ENCODE peak calls at places on chromosome 21, in ten cellular contexts. Y is activated naive CD4-positive, alpha-beta T cell; I is nephron progenitor cell; B is right atrium auricular region; V is uterus; L is HS-5; H is left cardiac atrium; W is GF-D8; F is naive B cell; T is prostate gland. E is an unnamed sample.

GRCh38 chr21:25402134-25402957 is 204.9 kb downstream of the MRPL39 start:
- DNase-seq in W (peak; percentile 41), I (no peak), F (no peak), H (no peak), B (no peak), L (no peak), T (no peak), Y (no peak), V (no peak), E (no peak)

GRCh38 chr21:34734696-34735095 is 65.9 kb downstream of the CLIC6 start:
- DNase-seq in W (no peak), F (no peak), Y (no peak), V (no peak), T (peak; percentile 75), B (no peak), I (no peak), L (no peak), H (no peak), E (no peak)

GRCh38 chr21:41622831-41623548 is 115.0 kb upstream of the TMPRSS2 start:
- DNase-seq in F (no peak), B (no peak), Y (no peak), H (peak; percentile 16), V (no peak), I (no peak), T (no peak), W (no peak), L (no peak), E (no peak)

GRCh38 chr21:37564924-37565529 is 198.5 kb downstream of the DYRK1A start:
- DNase-seq in T (no peak), B (no peak), L (no peak), Y (no peak), H (no peak), I (no peak), F (no peak), W (no peak), V (no peak), E (peak; percentile 71)

GRCh38 chr21:34695434-34695833 is 26.6 kb downstream of the CLIC6 start:
- DNase-seq in T (no peak), H (no peak), V (no peak), I (no peak), B (no peak), L (no peak), F (no peak), W (no peak), Y (no peak), E (no peak)

GRCh38 chr21:35352066-35352770 is 303.1 kb upstream of the RUNX1 start:
- DNase-seq in F (no peak), B (no peak), H (no peak), W (no peak), Y (no peak), T (no peak), I (no peak), V (no peak), L (no peak), E (no peak)

GRCh38 chr21:44920694-44921604 is at the start of gene ITGB2:
- DNase-seq in H (peak; percentile 63), V (no peak), W (peak; percentile 93), I (no peak), Y (no peak), L (no peak), F (peak; percentile 85), B (no peak), T (no peak), E (no peak)

GRCh38 chr21:37535130-37535529 is 168.6 kb downstream of the DYRK1A start:
- DNase-seq in W (no peak), V (no peak), F (no peak), I (no peak), B (no peak), H (no peak), Y (no peak), T (no peak), L (no peak), E (no peak)

GRCh38 chr21:32482565-32483292 is 70.2 kb downstream of the EVA1C start:
- DNase-seq in I (no peak), W (no peak), F (no peak), L (no peak), V (no peak), T (no peak), Y (no peak), H (no peak), B (no peak), E (no peak)

GRCh38 chr21:45525910-45526306 is 16.3 kb downstream of the SLC19A1 start:
- DNase-seq in B (no peak), F (no peak), T (no peak), I (peak; percentile 1), H (peak; percentile 11), L (no peak), Y (no peak), W (no peak), V (no peak), E (no peak)

GRCh38 chr21:46634966-46635323 is 529 bp upstream of the PRMT2 start:
- DNase-seq in Y (no peak), L (peak; percentile 62), V (no peak), F (no peak), T (peak; percentile 54), B (peak; percentile 80), H (peak; percentile 77), I (no peak), W (peak; percentile 87), E (peak; percentile 45)

GRCh38 chr21:33901421-33902288 is 13.9 kb downstream of the ATP5PO start:
- DNase-seq in T (peak; percentile 20), W (peak; percentile 35), F (no peak), B (peak; percentile 68), L (no peak), Y (no peak), I (peak; percentile 41), H (peak; percentile 41), V (peak; percentile 30), E (no peak)

GRCh38 chr21:45322960-45323461 is 35.3 kb upstream of the POFUT2 start:
- DNase-seq in Y (no peak), V (peak; percentile 80), W (no peak), F (no peak), T (no peak), I (no peak), B (no peak), H (peak; percentile 54), L (no peak), E (no peak)

GRCh38 chr21:44762221-44763049 is 39.2 kb downstream of the UBE2G2 start:
- DNase-seq in H (no peak), F (no peak), L (no peak), B (no peak), I (no peak), Y (no peak), T (no peak), W (no peak), V (no peak), E (no peak)

GRCh38 chr21:41366522-41367151 is 4.8 kb downstream of the MX2 start:
- DNase-seq in H (peak; percentile 61), B (peak; percentile 85), L (peak; percentile 61), Y (no peak), W (peak; percentile 99), F (no peak), I (no peak), V (no peak), T (peak; percentile 31), E (no peak)

GRCh38 chr21:17270234-17270633 is 242.6 kb upstream of the CXADR start:
- DNase-seq in B (peak; percentile 72), L (no peak), V (peak; percentile 66), W (no peak), I (no peak), Y (no peak), F (no peak), T (peak; percentile 31), H (peak; percentile 43), E (peak; percentile 18)

GRCh38 chr21:17818158-17819113 is 720 bp downstream of the C21orf91 start:
- DNase-seq in B (no peak), H (peak; percentile 50), T (peak; percentile 59), F (peak; percentile 57), L (no peak), W (peak; percentile 67), I (peak; percentile 58), Y (peak; percentile 41), V (peak; percentile 26), E (peak; percentile 16)

GRCh38 chr21:31374430-31374829 is 30.4 kb upstream of the TIAM1 start:
- DNase-seq in H (no peak), Y (no peak), F (no peak), I (no peak), T (no peak), W (no peak), V (no peak), B (no peak), L (no peak), E (no peak)

GRCh38 chr21:23160914-23161313 is 2162.7 kb downstream of the NCAM2 start:
- DNase-seq in T (no peak), H (no peak), Y (no peak), B (no peak), I (no peak), F (no peak), L (no peak), W (no peak), V (no peak), E (peak; percentile 4)

GRCh38 chr21:45818904-45819285 is 162.7 kb upstream of the COL6A1 start:
- DNase-seq in W (no peak), V (no peak), H (no peak), F (no peak), T (no peak), B (peak; percentile 32), L (peak; percentile 34), Y (peak; percentile 56), I (no peak), E (no peak)

GRCh38 chr21:33374080-33374873 is 28.9 kb upstream of the IFNGR2 start:
- DNase-seq in H (peak; percentile 58), W (peak; percentile 88), I (peak; percentile 11), F (peak; percentile 79), L (no peak), T (peak; percentile 37), B (no peak), Y (no peak), V (no peak), E (peak; percentile 16)

GRCh38 chr21:42278750-42279149 is 36.5 kb downstream of the TFF3 start:
- DNase-seq in L (no peak), T (no peak), F (no peak), H (no peak), B (no peak), V (no peak), Y (no peak), W (no peak), I (no peak), E (no peak)